ENCODE peak calls at places on chromosomes 12 and 14, in six cellular contexts. N, C, R, K, Y and Q are unnamed samples.
A peak's percentile ranks its signal among the peaks of the same experiment; 100 is the strongest.

GRCh38 chr14:104392001-104392395 is 187.6 kb upstream of the C14orf180 start:
- DNase-seq in Y (no peak), R (no peak), K (peak; percentile 36), C (no peak), N (no peak), Q (no peak)

GRCh38 chr12:94942663-94943062 is 60.8 kb downstream of the NDUFA12 start:
- DNase-seq in Y (no peak), N (no peak), C (no peak), K (no peak), R (no peak), Q (no peak)

GRCh38 chr12:114661245-114661644 is 22.7 kb downstream of the TBX3 start:
- DNase-seq in C (no peak), N (no peak), K (no peak), Y (peak; percentile 53), R (no peak), Q (no peak)

GRCh38 chr14:101428409-101428808 is 132.9 kb upstream of the DIO3 start:
- DNase-seq in N (no peak), Y (no peak), C (no peak), R (no peak), K (no peak), Q (no peak)

GRCh38 chr12:130835011-130835410 is 4.0 kb downstream of the STX2 start:
- DNase-seq in C (no peak), K (peak; percentile 56), N (no peak), Y (no peak), R (no peak), Q (no peak)

GRCh38 chr14:99247091-99247729 is 24.8 kb downstream of the BCL11B start:
- DNase-seq in K (no peak), N (no peak), R (no peak), Y (no peak), C (no peak), Q (no peak)

GRCh38 chr12:86724716-86725115 is 468.5 kb upstream of the MGAT4C start:
- DNase-seq in N (no peak), R (no peak), K (no peak), C (no peak), Y (peak; percentile 79), Q (peak; percentile 78)

GRCh38 chr12:57740656-57741412 is 2.3 kb upstream of the AGAP2 start:
- DNase-seq in K (no peak), C (no peak), R (peak; percentile 35), N (peak; percentile 72), Y (no peak), Q (no peak)

GRCh38 chr12:70002097-70002911 is 177.3 kb downstream of the MYRFL start:
- DNase-seq in R (no peak), C (no peak), K (no peak), Y (no peak), N (no peak), Q (no peak)

GRCh38 chr12:62123721-62124203 is 136.4 kb upstream of the USP15 start:
- DNase-seq in C (no peak), N (peak; percentile 16), Y (peak; percentile 75), R (peak; percentile 60), K (no peak), Q (peak; percentile 74)